ENCODE peak calls at places on chromosomes 7 and 10, in four cellular contexts. Z, J, W and G are unnamed samples.
A peak's percentile ranks its signal among the peaks of the same experiment; 100 is the strongest.

GRCh38 chr10:71998840-71999194 is 34.6 kb downstream of the CHST3 start:
- DNase-seq in Z (peak; percentile 86), W (no peak), J (no peak), G (no peak)

GRCh38 chr10:132711618-132712051 is 74.3 kb downstream of the NKX6-2 start:
- DNase-seq in Z (no peak), J (no peak), W (no peak), G (no peak)

GRCh38 chr10:94533027-94533426 is 12.6 kb upstream of the HELLS start:
- DNase-seq in J (no peak), Z (no peak), W (no peak), G (no peak)

GRCh38 chr10:70649526-70649925 is 22.8 kb upstream of the ADAMTS14 start:
- DNase-seq in W (no peak), J (no peak), Z (no peak), G (no peak)

GRCh38 chr10:34590802-34591201 is 224.3 kb downstream of the PARD3 start:
- DNase-seq in J (no peak), W (no peak), Z (no peak), G (no peak)

GRCh38 chr10:91712315-91712714 is 79.4 kb upstream of the PPP1R3C start:
- DNase-seq in J (no peak), Z (no peak), W (no peak), G (no peak)

GRCh38 chr7:136275794-136276193 is 298.6 kb upstream of the MTPN start:
- DNase-seq in Z (no peak), J (no peak), W (no peak), G (no peak)

GRCh38 chr7:27115161-27116018 is 12.9 kb upstream of the HOXA2 start:
- DNase-seq in J (no peak), Z (no peak), W (no peak), G (peak; percentile 82)

GRCh38 chr7:31134246-31135188 is 82.4 kb downstream of the ADCYAP1R1 start:
- DNase-seq in J (no peak), W (peak; percentile 62), Z (peak; percentile 24), G (peak; percentile 85)

GRCh38 chr10:103896225-103896624 is 21.8 kb downstream of the STN1 start:
- DNase-seq in W (no peak), J (no peak), Z (no peak), G (no peak)

GRCh38 chr10:30188567-30189253 is 129.3 kb upstream of the JCAD start:
- DNase-seq in J (no peak), Z (no peak), W (no peak), G (no peak)

GRCh38 chr7:130141161-130141857 is 63.9 kb downstream of the TMEM209 start:
- DNase-seq in W (peak; percentile 78), Z (no peak), J (peak; percentile 58), G (no peak)

GRCh38 chr7:38574121-38574520 is 57.1 kb downstream of the AMPH start:
- DNase-seq in W (no peak), J (no peak), Z (no peak), G (no peak)

GRCh38 chr7:47573758-47574472 is 8.0 kb downstream of the TNS3 start:
- DNase-seq in J (no peak), W (no peak), Z (no peak), G (no peak)

GRCh38 chr7:46559194-46559576 is 638.1 kb upstream of the IGFBP3 start:
- DNase-seq in Z (no peak), W (no peak), J (no peak), G (no peak)

GRCh38 chr7:131546126-131546525 is 10.3 kb downstream of the PODXL start:
- DNase-seq in W (no peak), Z (no peak), J (no peak), G (no peak)

GRCh38 chr7:923108-924041 is 31.1 kb downstream of the ADAP1 start:
- DNase-seq in W (peak; percentile 53), Z (peak; percentile 56), J (peak; percentile 31), G (no peak)

GRCh38 chr10:1211844-1212570 is 155.8 kb downstream of the WDR37 start:
- DNase-seq in J (no peak), W (no peak), Z (no peak), G (no peak)

GRCh38 chr10:96358851-96359540 is at the start of gene OPALIN:
- DNase-seq in W (no peak), J (no peak), Z (no peak), G (no peak)
- H3K36me3 ChIP-seq in W (no peaks in the 10 kb centered on the region), J (no peaks in the 10 kb centered on the region), Z (no peaks in the 10 kb centered on the region), G (no peaks in the 10 kb centered on the region)

DNA sequence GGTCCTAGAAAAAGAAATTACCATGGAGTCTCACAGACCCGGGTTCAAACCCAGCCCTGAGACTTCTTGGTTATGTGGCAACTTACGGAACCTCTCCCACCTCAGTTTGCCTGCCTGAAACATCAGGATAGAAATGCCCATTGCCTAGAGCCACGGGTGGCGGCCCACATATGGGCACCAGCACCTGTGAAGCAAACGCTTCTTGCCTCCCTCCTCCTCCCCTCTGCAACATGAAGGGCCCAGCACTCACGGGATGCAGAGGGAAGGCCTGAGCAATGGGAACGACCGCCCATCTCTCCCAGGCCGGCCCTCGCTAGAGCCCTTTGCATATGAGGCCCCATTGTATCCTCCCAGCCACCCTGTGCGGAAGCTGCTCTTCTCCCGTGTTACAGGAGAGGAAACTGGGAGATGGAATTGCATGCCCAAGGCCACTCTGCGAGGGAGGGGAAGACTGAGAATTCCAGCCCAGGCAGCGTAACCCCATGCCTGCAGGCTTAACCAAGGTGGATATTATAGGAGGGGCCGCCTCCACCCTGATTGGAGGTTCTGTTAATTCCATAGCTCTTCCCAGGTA is 88.2 kb downstream of the RGS10 start:
- DNase-seq in W (no peak), J (no peak), Z (no peak), G (no peak)
- TF ChIP-seq POLR2A in W (no peak), J (no peak), Z (no peak), G (no peak)

GRCh38 chr7:102413071-102413470 is 16.9 kb downstream of the PRKRIP1 start:
- DNase-seq in W (no peak), Z (no peak), J (no peak), G (no peak)
- H3K36me3 ChIP-seq in W (peaks cover under 1% of the 10 kb centered on the region), Z (no peaks in the 10 kb centered on the region), J (peaks cover 98% of the 10 kb centered on the region), G (peaks cover 61% of the 10 kb centered on the region)

GRCh38 chr10:100009283-100009792 is 409 bp downstream of the DNMBP start:
- DNase-seq in J (peak; percentile 38), W (no peak), Z (peak; percentile 46), G (no peak)
- TF ChIP-seq POLR2A in J (no peak), W (no peak), Z (no peak), G (no peak)

DNA sequence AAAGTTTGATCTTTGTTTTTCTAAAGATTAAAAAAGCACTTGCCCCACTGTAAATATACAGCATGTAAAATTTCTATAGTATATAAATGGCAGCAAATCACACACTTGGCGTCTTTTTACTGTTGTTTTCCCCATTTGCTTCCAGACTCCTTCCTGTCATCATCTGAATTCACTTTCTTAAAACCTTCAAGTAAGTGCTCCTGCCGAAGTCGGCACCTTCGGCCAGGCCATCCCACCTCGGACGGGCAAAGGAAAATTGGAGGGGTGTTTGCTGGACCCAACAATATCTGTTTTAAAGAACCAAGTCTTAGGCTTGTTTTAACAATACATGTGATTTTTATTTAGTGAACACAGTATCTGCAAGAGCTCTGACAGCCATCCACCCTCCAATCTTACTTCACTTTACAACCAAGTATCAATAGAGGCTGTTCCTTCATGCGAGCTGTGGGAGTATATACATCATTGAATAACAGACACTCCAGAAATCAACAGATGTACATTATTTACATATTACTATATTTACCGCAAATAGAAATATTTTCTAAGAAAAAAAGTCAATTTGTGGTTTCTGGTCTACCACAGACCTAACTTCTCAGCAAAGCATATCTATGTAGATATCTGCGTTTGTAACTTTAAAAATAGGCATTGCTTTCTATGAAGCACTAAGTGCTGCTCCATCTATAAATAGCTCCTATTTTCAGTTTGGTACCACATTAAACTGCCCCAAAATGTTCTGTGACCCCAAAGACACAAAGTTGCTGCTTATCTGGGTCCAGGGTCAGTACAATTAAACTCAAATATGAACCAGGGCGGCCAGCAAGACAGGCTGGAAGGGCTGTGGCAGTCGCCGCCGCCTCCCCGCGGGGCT is 110.7 kb downstream of the CYTH3 start:
- DNase-seq in W (no peak), J (no peak), Z (no peak), G (no peak)
- H3K36me3 ChIP-seq in W (peaks cover 7% of the 10 kb centered on the region), J (peaks cover 84% of the 10 kb centered on the region), Z (no peaks in the 10 kb centered on the region), G (peaks cover 46% of the 10 kb centered on the region)

DNA sequence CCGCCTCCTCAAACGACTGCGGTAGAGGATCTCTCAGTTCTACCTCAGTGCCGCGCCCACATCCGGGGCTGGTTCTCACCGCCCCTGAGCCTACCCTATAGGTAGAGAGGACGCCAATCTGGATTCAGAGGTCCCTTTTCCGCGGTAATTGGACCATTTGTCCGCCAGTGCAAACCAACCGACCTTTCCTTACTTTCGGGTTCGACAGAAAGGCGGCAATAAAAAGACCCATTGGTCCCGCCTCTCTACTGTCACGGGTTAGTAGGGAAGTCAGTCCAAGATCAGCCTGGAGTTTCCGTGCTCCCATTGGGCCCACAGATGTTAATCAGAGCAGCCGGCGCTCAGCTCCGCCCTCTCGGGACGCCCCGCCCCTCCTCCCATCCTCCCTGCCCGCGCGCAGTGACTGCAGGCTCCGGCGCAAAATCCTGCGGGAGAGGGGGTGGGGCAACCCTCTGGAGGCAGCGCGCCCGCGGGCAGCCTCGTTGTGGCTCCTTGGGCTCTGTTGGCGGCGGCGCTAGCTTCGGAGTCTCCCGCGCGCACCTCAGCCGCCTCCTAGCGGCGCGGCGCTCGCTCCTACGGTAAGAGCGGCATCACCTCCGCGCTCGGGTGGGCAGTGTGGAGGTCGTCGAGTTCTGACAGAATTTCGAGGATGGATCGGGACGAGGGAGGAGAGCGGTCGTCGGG is at the start of the genes PHTF2 and TMEM60:
- DNase-seq in Z (peak; percentile 99), W (peak; percentile 97), J (peak; percentile 96), G (peak; percentile 100)
- TF ChIP-seq POLR2A in Z (peak; percentile 96), W (peak; percentile 62), J (peak; percentile 48), G (no peak)

GRCh38 chr10:96608262-96608661 is 21.4 kb upstream of the TM9SF3 start:
- DNase-seq in J (no peak), W (no peak), Z (no peak), G (no peak)

GRCh38 chr10:96606216-96606615 is 19.4 kb upstream of the TM9SF3 start:
- DNase-seq in J (no peak), Z (no peak), W (no peak), G (no peak)

GRCh38 chr10:96608815-96609214 is 22.0 kb upstream of the TM9SF3 start:
- DNase-seq in J (no peak), Z (no peak), W (no peak), G (no peak)

GRCh38 chr10:96610817-96611216 is 24.0 kb upstream of the TM9SF3 start:
- DNase-seq in J (no peak), Z (no peak), W (no peak), G (no peak)

DNA sequence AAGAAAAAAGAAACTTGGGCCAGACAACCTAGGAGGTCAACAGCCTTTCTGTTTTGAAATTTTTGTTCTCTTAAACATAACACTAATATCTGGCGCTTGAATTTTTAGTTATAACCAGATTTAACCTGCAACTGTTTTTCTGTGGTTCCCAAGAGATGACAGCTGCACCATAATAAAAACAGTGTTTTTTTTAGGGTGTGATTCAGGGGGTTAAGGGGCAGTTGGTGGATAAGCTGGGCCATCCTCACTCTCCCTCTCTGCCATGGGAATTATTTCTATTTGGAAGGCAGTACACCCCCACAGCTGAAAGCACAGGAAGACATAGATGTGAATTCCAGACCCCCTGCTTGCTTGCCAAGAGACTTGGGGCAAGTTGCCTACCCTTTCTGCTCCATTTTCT is 20.1 kb upstream of the TM9SF3 start:
- DNase-seq in W (no peak), Z (no peak), J (no peak), G (no peak)
- H3K36me3 ChIP-seq in W (no peaks in the 10 kb centered on the region), Z (no peaks in the 10 kb centered on the region), J (no peaks in the 10 kb centered on the region), G (no peaks in the 10 kb centered on the region)